ENCODE peak calls at places on chromosomes 3 and 15, in four cellular contexts. One of them, this sample, is unnamed.

GRCh38 chr3:166706094-166706493 is 674.0 kb downstream of the ZBBX start:
- DNase-seq in stimulated activated CD4-positive, alpha-beta T cell treated with anti-CD3 and anti-CD28 coated beads, TNF-alpha, amount 100 ng/mL, for 1 hour: no peak
- DNase-seq in LoVo: no peak
- DNase-seq in NCI-H1092 treated with DMSO at 0.1 percent for 48 hours: no peak
- DNase-seq in this sample: no peak

GRCh38 chr3:64798316-64798715 is 110.5 kb upstream of the ADAMTS9 start:
- DNase-seq in stimulated activated CD4-positive, alpha-beta T cell treated with anti-CD3 and anti-CD28 coated beads, TNF-alpha, amount 100 ng/mL, for 1 hour: no peak
- DNase-seq in LoVo: no peak
- DNase-seq in NCI-H1092 treated with DMSO at 0.1 percent for 48 hours: peak
- DNase-seq in this sample: no peak

GRCh38 chr3:158801200-158801599 is 654 bp upstream of the MFSD1 start:
- DNase-seq in stimulated activated CD4-positive, alpha-beta T cell treated with anti-CD3 and anti-CD28 coated beads, TNF-alpha, amount 100 ng/mL, for 1 hour: no peak
- DNase-seq in LoVo: peak
- DNase-seq in NCI-H1092 treated with DMSO at 0.1 percent for 48 hours: peak
- DNase-seq in this sample: no peak

GRCh38 chr3:88810455-88810854 is 297.0 kb upstream of the EPHA3 start:
- DNase-seq in stimulated activated CD4-positive, alpha-beta T cell treated with anti-CD3 and anti-CD28 coated beads, TNF-alpha, amount 100 ng/mL, for 1 hour: no peak
- DNase-seq in LoVo: no peak
- DNase-seq in NCI-H1092 treated with DMSO at 0.1 percent for 48 hours: no peak
- DNase-seq in this sample: no peak

GRCh38 chr3:118059096-118059495 is 975.5 kb downstream of the IGSF11 start:
- DNase-seq in stimulated activated CD4-positive, alpha-beta T cell treated with anti-CD3 and anti-CD28 coated beads, TNF-alpha, amount 100 ng/mL, for 1 hour: no peak
- DNase-seq in LoVo: no peak
- DNase-seq in NCI-H1092 treated with DMSO at 0.1 percent for 48 hours: no peak
- DNase-seq in this sample: no peak

GRCh38 chr15:60916674-60917468 is 312.2 kb downstream of the RORA start:
- DNase-seq in stimulated activated CD4-positive, alpha-beta T cell treated with anti-CD3 and anti-CD28 coated beads, TNF-alpha, amount 100 ng/mL, for 1 hour: peak
- DNase-seq in LoVo: peak
- DNase-seq in NCI-H1092 treated with DMSO at 0.1 percent for 48 hours: peak
- DNase-seq in this sample: peak

GRCh38 chr3:193563999-193564398 is 9.3 kb upstream of the ATP13A4 start:
- DNase-seq in stimulated activated CD4-positive, alpha-beta T cell treated with anti-CD3 and anti-CD28 coated beads, TNF-alpha, amount 100 ng/mL, for 1 hour: no peak
- DNase-seq in LoVo: no peak
- DNase-seq in NCI-H1092 treated with DMSO at 0.1 percent for 48 hours: peak
- DNase-seq in this sample: no peak

GRCh38 chr3:178444416-178444815 is 91.8 kb upstream of the KCNMB2 start:
- DNase-seq in stimulated activated CD4-positive, alpha-beta T cell treated with anti-CD3 and anti-CD28 coated beads, TNF-alpha, amount 100 ng/mL, for 1 hour: no peak
- DNase-seq in LoVo: no peak
- DNase-seq in NCI-H1092 treated with DMSO at 0.1 percent for 48 hours: no peak
- DNase-seq in this sample: no peak

GRCh38 chr3:157279237-157279636 is 119.3 kb upstream of the CCNL1 start:
- DNase-seq in stimulated activated CD4-positive, alpha-beta T cell treated with anti-CD3 and anti-CD28 coated beads, TNF-alpha, amount 100 ng/mL, for 1 hour: no peak
- DNase-seq in LoVo: no peak
- DNase-seq in NCI-H1092 treated with DMSO at 0.1 percent for 48 hours: no peak
- DNase-seq in this sample: no peak

GRCh38 chr3:99781761-99782160 is 35.9 kb upstream of the CMSS1 start:
- DNase-seq in stimulated activated CD4-positive, alpha-beta T cell treated with anti-CD3 and anti-CD28 coated beads, TNF-alpha, amount 100 ng/mL, for 1 hour: no peak
- DNase-seq in LoVo: no peak
- DNase-seq in NCI-H1092 treated with DMSO at 0.1 percent for 48 hours: no peak
- DNase-seq in this sample: no peak

GRCh38 chr3:17041009-17041408 is 156.3 kb downstream of the PLCL2 start:
- DNase-seq in stimulated activated CD4-positive, alpha-beta T cell treated with anti-CD3 and anti-CD28 coated beads, TNF-alpha, amount 100 ng/mL, for 1 hour: no peak
- DNase-seq in LoVo: peak
- DNase-seq in NCI-H1092 treated with DMSO at 0.1 percent for 48 hours: no peak
- DNase-seq in this sample: no peak

GRCh38 chr3:43411429-43411828 is 125.1 kb downstream of the SNRK start:
- DNase-seq in stimulated activated CD4-positive, alpha-beta T cell treated with anti-CD3 and anti-CD28 coated beads, TNF-alpha, amount 100 ng/mL, for 1 hour: no peak
- DNase-seq in LoVo: no peak
- DNase-seq in NCI-H1092 treated with DMSO at 0.1 percent for 48 hours: peak
- DNase-seq in this sample: no peak

GRCh38 chr3:46714728-46715506 is 2.8 kb downstream of the PRSS50 start:
- DNase-seq in stimulated activated CD4-positive, alpha-beta T cell treated with anti-CD3 and anti-CD28 coated beads, TNF-alpha, amount 100 ng/mL, for 1 hour: no peak
- DNase-seq in LoVo: no peak
- DNase-seq in NCI-H1092 treated with DMSO at 0.1 percent for 48 hours: no peak
- DNase-seq in this sample: no peak

GRCh38 chr15:80019168-80019745 is 40.2 kb upstream of the ZFAND6 start:
- DNase-seq in stimulated activated CD4-positive, alpha-beta T cell treated with anti-CD3 and anti-CD28 coated beads, TNF-alpha, amount 100 ng/mL, for 1 hour: no peak
- DNase-seq in LoVo: no peak
- DNase-seq in NCI-H1092 treated with DMSO at 0.1 percent for 48 hours: no peak
- DNase-seq in this sample: no peak

GRCh38 chr3:189167027-189167766 is 4.6 kb upstream of the TPRG1 start:
- DNase-seq in stimulated activated CD4-positive, alpha-beta T cell treated with anti-CD3 and anti-CD28 coated beads, TNF-alpha, amount 100 ng/mL, for 1 hour: no peak
- DNase-seq in LoVo: peak
- DNase-seq in NCI-H1092 treated with DMSO at 0.1 percent for 48 hours: no peak
- DNase-seq in this sample: no peak

GRCh38 chr15:76991741-76992645 is 2.9 kb upstream of the PSTPIP1 start:
- DNase-seq in stimulated activated CD4-positive, alpha-beta T cell treated with anti-CD3 and anti-CD28 coated beads, TNF-alpha, amount 100 ng/mL, for 1 hour: no peak
- DNase-seq in LoVo: no peak
- DNase-seq in NCI-H1092 treated with DMSO at 0.1 percent for 48 hours: no peak
- DNase-seq in this sample: no peak

GRCh38 chr3:174874258-174874657 is 15.1 kb downstream of the NAALADL2 start:
- DNase-seq in stimulated activated CD4-positive, alpha-beta T cell treated with anti-CD3 and anti-CD28 coated beads, TNF-alpha, amount 100 ng/mL, for 1 hour: no peak
- DNase-seq in LoVo: no peak
- DNase-seq in NCI-H1092 treated with DMSO at 0.1 percent for 48 hours: peak
- DNase-seq in this sample: no peak

GRCh38 chr3:155676252-155676981 is 68.5 kb downstream of the PLCH1 start:
- DNase-seq in stimulated activated CD4-positive, alpha-beta T cell treated with anti-CD3 and anti-CD28 coated beads, TNF-alpha, amount 100 ng/mL, for 1 hour: no peak
- DNase-seq in LoVo: no peak
- DNase-seq in NCI-H1092 treated with DMSO at 0.1 percent for 48 hours: no peak
- DNase-seq in this sample: no peak

GRCh38 chr3:27253831-27254230 is 115.4 kb downstream of the NEK10 start:
- DNase-seq in stimulated activated CD4-positive, alpha-beta T cell treated with anti-CD3 and anti-CD28 coated beads, TNF-alpha, amount 100 ng/mL, for 1 hour: no peak
- DNase-seq in LoVo: peak
- DNase-seq in NCI-H1092 treated with DMSO at 0.1 percent for 48 hours: no peak
- DNase-seq in this sample: no peak

GRCh38 chr15:95129589-95129988 is 898.2 kb downstream of the MCTP2 start:
- DNase-seq in stimulated activated CD4-positive, alpha-beta T cell treated with anti-CD3 and anti-CD28 coated beads, TNF-alpha, amount 100 ng/mL, for 1 hour: no peak
- DNase-seq in LoVo: no peak
- DNase-seq in NCI-H1092 treated with DMSO at 0.1 percent for 48 hours: no peak
- DNase-seq in this sample: no peak

GRCh38 chr15:83446904-83447708 is at the start of gene SH3GL3:
- DNase-seq in stimulated activated CD4-positive, alpha-beta T cell treated with anti-CD3 and anti-CD28 coated beads, TNF-alpha, amount 100 ng/mL, for 1 hour: no peak
- DNase-seq in LoVo: no peak
- DNase-seq in NCI-H1092 treated with DMSO at 0.1 percent for 48 hours: peak
- DNase-seq in this sample: peak

GRCh38 chr15:27126449-27126848 is 155.5 kb downstream of the GABRG3 start:
- DNase-seq in stimulated activated CD4-positive, alpha-beta T cell treated with anti-CD3 and anti-CD28 coated beads, TNF-alpha, amount 100 ng/mL, for 1 hour: no peak
- DNase-seq in LoVo: no peak
- DNase-seq in NCI-H1092 treated with DMSO at 0.1 percent for 48 hours: no peak
- DNase-seq in this sample: no peak

GRCh38 chr3:149657796-149658443 is at the start of gene WWTR1:
- DNase-seq in stimulated activated CD4-positive, alpha-beta T cell treated with anti-CD3 and anti-CD28 coated beads, TNF-alpha, amount 100 ng/mL, for 1 hour: no peak
- DNase-seq in LoVo: peak
- DNase-seq in NCI-H1092 treated with DMSO at 0.1 percent for 48 hours: peak
- DNase-seq in this sample: peak

GRCh38 chr3:190158261-190158660 is 37.6 kb upstream of the P3H2 start:
- DNase-seq in stimulated activated CD4-positive, alpha-beta T cell treated with anti-CD3 and anti-CD28 coated beads, TNF-alpha, amount 100 ng/mL, for 1 hour: no peak
- DNase-seq in LoVo: no peak
- DNase-seq in NCI-H1092 treated with DMSO at 0.1 percent for 48 hours: no peak
- DNase-seq in this sample: no peak

GRCh38 chr15:25236861-25237155 is 202.0 kb downstream of the UBE3A start:
- DNase-seq in stimulated activated CD4-positive, alpha-beta T cell treated with anti-CD3 and anti-CD28 coated beads, TNF-alpha, amount 100 ng/mL, for 1 hour: no peak
- DNase-seq in LoVo: no peak
- DNase-seq in NCI-H1092 treated with DMSO at 0.1 percent for 48 hours: no peak
- DNase-seq in this sample: no peak

GRCh38 chr3:183317886-183318845 is 65.1 kb downstream of the B3GNT5 start:
- DNase-seq in stimulated activated CD4-positive, alpha-beta T cell treated with anti-CD3 and anti-CD28 coated beads, TNF-alpha, amount 100 ng/mL, for 1 hour: no peak
- DNase-seq in LoVo: no peak
- DNase-seq in NCI-H1092 treated with DMSO at 0.1 percent for 48 hours: no peak
- DNase-seq in this sample: no peak

GRCh38 chr15:51267047-51267713 is 71.2 kb downstream of the CYP19A1 start:
- DNase-seq in stimulated activated CD4-positive, alpha-beta T cell treated with anti-CD3 and anti-CD28 coated beads, TNF-alpha, amount 100 ng/mL, for 1 hour: no peak
- DNase-seq in LoVo: no peak
- DNase-seq in NCI-H1092 treated with DMSO at 0.1 percent for 48 hours: peak
- DNase-seq in this sample: no peak

GRCh38 chr3:171457263-171458055 is 2.7 kb downstream of the TNIK start:
- DNase-seq in stimulated activated CD4-positive, alpha-beta T cell treated with anti-CD3 and anti-CD28 coated beads, TNF-alpha, amount 100 ng/mL, for 1 hour: no peak
- DNase-seq in LoVo: no peak
- DNase-seq in NCI-H1092 treated with DMSO at 0.1 percent for 48 hours: no peak
- DNase-seq in this sample: no peak

GRCh38 chr3:133760916-133761315 is 14.7 kb downstream of the TF start:
- DNase-seq in stimulated activated CD4-positive, alpha-beta T cell treated with anti-CD3 and anti-CD28 coated beads, TNF-alpha, amount 100 ng/mL, for 1 hour: no peak
- DNase-seq in LoVo: no peak
- DNase-seq in NCI-H1092 treated with DMSO at 0.1 percent for 48 hours: no peak
- DNase-seq in this sample: no peak

GRCh38 chr3:52527039-52527731 is 6.5 kb downstream of the NT5DC2 start:
- DNase-seq in stimulated activated CD4-positive, alpha-beta T cell treated with anti-CD3 and anti-CD28 coated beads, TNF-alpha, amount 100 ng/mL, for 1 hour: no peak
- DNase-seq in LoVo: no peak
- DNase-seq in NCI-H1092 treated with DMSO at 0.1 percent for 48 hours: no peak
- DNase-seq in this sample: no peak

GRCh38 chr3:14352002-14352627 is 50.3 kb upstream of the SLC6A6 start:
- DNase-seq in stimulated activated CD4-positive, alpha-beta T cell treated with anti-CD3 and anti-CD28 coated beads, TNF-alpha, amount 100 ng/mL, for 1 hour: no peak
- DNase-seq in LoVo: no peak
- DNase-seq in NCI-H1092 treated with DMSO at 0.1 percent for 48 hours: no peak
- DNase-seq in this sample: no peak

GRCh38 chr15:96166223-96167200 is 164.0 kb upstream of the NR2F2 start:
- DNase-seq in stimulated activated CD4-positive, alpha-beta T cell treated with anti-CD3 and anti-CD28 coated beads, TNF-alpha, amount 100 ng/mL, for 1 hour: no peak
- DNase-seq in LoVo: no peak
- DNase-seq in NCI-H1092 treated with DMSO at 0.1 percent for 48 hours: no peak
- DNase-seq in this sample: no peak

GRCh38 chr15:47727137-47727536 is 9.8 kb downstream of the SEMA6D start:
- DNase-seq in stimulated activated CD4-positive, alpha-beta T cell treated with anti-CD3 and anti-CD28 coated beads, TNF-alpha, amount 100 ng/mL, for 1 hour: no peak
- DNase-seq in LoVo: no peak
- DNase-seq in NCI-H1092 treated with DMSO at 0.1 percent for 48 hours: no peak
- DNase-seq in this sample: no peak

GRCh38 chr3:72590732-72591192 is 257.5 kb downstream of the SHQ1 start:
- DNase-seq in stimulated activated CD4-positive, alpha-beta T cell treated with anti-CD3 and anti-CD28 coated beads, TNF-alpha, amount 100 ng/mL, for 1 hour: no peak
- DNase-seq in LoVo: no peak
- DNase-seq in NCI-H1092 treated with DMSO at 0.1 percent for 48 hours: no peak
- DNase-seq in this sample: no peak

GRCh38 chr3:26631385-26631738 is 8.8 kb downstream of the LRRC3B start:
- DNase-seq in stimulated activated CD4-positive, alpha-beta T cell treated with anti-CD3 and anti-CD28 coated beads, TNF-alpha, amount 100 ng/mL, for 1 hour: no peak
- DNase-seq in LoVo: no peak
- DNase-seq in NCI-H1092 treated with DMSO at 0.1 percent for 48 hours: no peak
- DNase-seq in this sample: no peak

GRCh38 chr3:35505181-35505580 is 134.1 kb upstream of the ARPP21 start:
- DNase-seq in stimulated activated CD4-positive, alpha-beta T cell treated with anti-CD3 and anti-CD28 coated beads, TNF-alpha, amount 100 ng/mL, for 1 hour: no peak
- DNase-seq in LoVo: no peak
- DNase-seq in NCI-H1092 treated with DMSO at 0.1 percent for 48 hours: no peak
- DNase-seq in this sample: no peak

GRCh38 chr3:169298247-169298992 is 365.1 kb downstream of the MECOM start:
- DNase-seq in stimulated activated CD4-positive, alpha-beta T cell treated with anti-CD3 and anti-CD28 coated beads, TNF-alpha, amount 100 ng/mL, for 1 hour: no peak
- DNase-seq in LoVo: no peak
- DNase-seq in NCI-H1092 treated with DMSO at 0.1 percent for 48 hours: no peak
- DNase-seq in this sample: no peak

GRCh38 chr3:5245927-5246326 is 58.4 kb downstream of the EDEM1 start:
- DNase-seq in stimulated activated CD4-positive, alpha-beta T cell treated with anti-CD3 and anti-CD28 coated beads, TNF-alpha, amount 100 ng/mL, for 1 hour: no peak
- DNase-seq in LoVo: no peak
- DNase-seq in NCI-H1092 treated with DMSO at 0.1 percent for 48 hours: no peak
- DNase-seq in this sample: no peak

This sample was measured in thoracic aorta.